ENCODE peak calls at places on chromosomes 3 and 15, in five cellular contexts. One of them, this sample, is unnamed.

GRCh38 chr3:52809821-52810377 is 15.3 kb downstream of the ITIH3 start:
- DNase-seq in heart left ventricle: no peak
- DNase-seq in uterus: no peak
- DNase-seq in WTC11: no peak
- DNase-seq in astrocyte of the spinal cord: no peak
- DNase-seq in this sample: no peak

GRCh38 chr15:80049046-80049445 is 10.4 kb upstream of the ZFAND6 start:
- DNase-seq in astrocyte of the spinal cord: no peak
- DNase-seq in uterus: no peak
- DNase-seq in heart left ventricle: no peak
- DNase-seq in WTC11: no peak
- DNase-seq in this sample: no peak

GRCh38 chr15:83288381-83288801 is 3.9 kb upstream of the BNC1 start:
- DNase-seq in heart left ventricle: no peak
- DNase-seq in astrocyte of the spinal cord: no peak
- DNase-seq in WTC11: peak
- DNase-seq in uterus: no peak
- DNase-seq in this sample: no peak

GRCh38 chr15:40942337-40942854 is 10.9 kb upstream of the CHAC1 start:
- DNase-seq in uterus: no peak
- DNase-seq in heart left ventricle: peak
- DNase-seq in astrocyte of the spinal cord: no peak
- DNase-seq in WTC11: no peak
- DNase-seq in this sample: peak

GRCh38 chr3:190319660-190320059 is 2.6 kb downstream of the CLDN1 start:
- DNase-seq in astrocyte of the spinal cord: no peak
- DNase-seq in uterus: no peak
- DNase-seq in WTC11: no peak
- DNase-seq in heart left ventricle: no peak
- DNase-seq in this sample: no peak

GRCh38 chr3:180358179-180358578 is 243.8 kb upstream of the TTC14 start:
- DNase-seq in astrocyte of the spinal cord: peak
- DNase-seq in WTC11: no peak
- DNase-seq in uterus: no peak
- DNase-seq in heart left ventricle: no peak
- DNase-seq in this sample: peak

GRCh38 chr3:188946837-188947236 is 224.9 kb upstream of the TPRG1 start:
- DNase-seq in heart left ventricle: no peak
- DNase-seq in astrocyte of the spinal cord: no peak
- DNase-seq in WTC11: no peak
- DNase-seq in uterus: peak
- DNase-seq in this sample: no peak

GRCh38 chr3:38117748-38118420 is 19.0 kb downstream of the ACAA1 start:
- DNase-seq in heart left ventricle: peak
- DNase-seq in uterus: peak
- DNase-seq in WTC11: peak
- DNase-seq in astrocyte of the spinal cord: peak
- DNase-seq in this sample: peak

GRCh38 chr3:52558436-52558835 is 22.0 kb downstream of the UQCC5 start:
- DNase-seq in heart left ventricle: no peak
- DNase-seq in uterus: no peak
- DNase-seq in astrocyte of the spinal cord: no peak
- DNase-seq in WTC11: no peak
- DNase-seq in this sample: no peak

GRCh38 chr3:183987014-183987600 is 30.6 kb downstream of the ABCC5 start:
- DNase-seq in heart left ventricle: no peak
- DNase-seq in astrocyte of the spinal cord: no peak
- DNase-seq in uterus: no peak
- DNase-seq in WTC11: no peak
- DNase-seq in this sample: no peak

GRCh38 chr15:35669457-35670045 is 123.6 kb upstream of the DPH6 start:
- DNase-seq in astrocyte of the spinal cord: no peak
- DNase-seq in heart left ventricle: no peak
- DNase-seq in WTC11: no peak
- DNase-seq in uterus: no peak
- DNase-seq in this sample: no peak

GRCh38 chr3:42450567-42450966 is 40.2 kb upstream of the LYZL4 start:
- DNase-seq in astrocyte of the spinal cord: no peak
- DNase-seq in WTC11: no peak
- DNase-seq in heart left ventricle: no peak
- DNase-seq in uterus: no peak
- DNase-seq in this sample: no peak

GRCh38 chr15:39115379-39116057 is 465.4 kb upstream of the THBS1 start:
- DNase-seq in heart left ventricle: no peak
- DNase-seq in astrocyte of the spinal cord: no peak
- DNase-seq in WTC11: no peak
- DNase-seq in uterus: no peak
- DNase-seq in this sample: peak

GRCh38 chr3:12568747-12569146 is 11.9 kb downstream of the MKRN2 start:
- DNase-seq in astrocyte of the spinal cord: no peak
- DNase-seq in uterus: no peak
- DNase-seq in WTC11: no peak
- DNase-seq in heart left ventricle: no peak
- DNase-seq in this sample: no peak

GRCh38 chr3:76442374-76442915 is 597.5 kb upstream of the ROBO2 start:
- DNase-seq in uterus: no peak
- DNase-seq in astrocyte of the spinal cord: no peak
- DNase-seq in WTC11: no peak
- DNase-seq in heart left ventricle: no peak
- DNase-seq in this sample: no peak

GRCh38 chr3:142523921-142524566 is 54.5 kb downstream of the ATR start:
- DNase-seq in astrocyte of the spinal cord: no peak
- DNase-seq in WTC11: no peak
- DNase-seq in heart left ventricle: no peak
- DNase-seq in uterus: no peak
- DNase-seq in this sample: no peak

GRCh38 chr15:49315543-49315942 is 107.5 kb upstream of the FGF7 start:
- DNase-seq in astrocyte of the spinal cord: peak
- DNase-seq in WTC11: no peak
- DNase-seq in uterus: no peak
- DNase-seq in heart left ventricle: no peak
- DNase-seq in this sample: peak

GRCh38 chr3:186172353-186172752 is 63.5 kb upstream of the ETV5 start:
- DNase-seq in heart left ventricle: no peak
- DNase-seq in WTC11: no peak
- DNase-seq in astrocyte of the spinal cord: no peak
- DNase-seq in uterus: no peak
- DNase-seq in this sample: no peak

GRCh38 chr3:13622356-13622755 is 73.4 kb downstream of the FBLN2 start:
- DNase-seq in uterus: no peak
- DNase-seq in heart left ventricle: peak
- DNase-seq in WTC11: no peak
- DNase-seq in astrocyte of the spinal cord: no peak
- DNase-seq in this sample: no peak

GRCh38 chr3:127915115-127915936 is at the start of gene KBTBD12:
- DNase-seq in WTC11: peak
- DNase-seq in astrocyte of the spinal cord: no peak
- DNase-seq in heart left ventricle: peak
- DNase-seq in uterus: peak
- DNase-seq in this sample: no peak

GRCh38 chr15:60079210-60079609 is 75.1 kb downstream of the FOXB1 start:
- DNase-seq in astrocyte of the spinal cord: no peak
- DNase-seq in WTC11: no peak
- DNase-seq in uterus: no peak
- DNase-seq in heart left ventricle: no peak
- DNase-seq in this sample: no peak

GRCh38 chr15:75731248-75732100 is 18.8 kb upstream of the CSPG4 start:
- DNase-seq in uterus: peak
- DNase-seq in heart left ventricle: peak
- DNase-seq in astrocyte of the spinal cord: no peak
- DNase-seq in WTC11: peak
- DNase-seq in this sample: no peak

GRCh38 chr15:98684441-98684840 is 36.1 kb downstream of the IGF1R start:
- DNase-seq in heart left ventricle: no peak
- DNase-seq in WTC11: no peak
- DNase-seq in astrocyte of the spinal cord: peak
- DNase-seq in uterus: no peak
- DNase-seq in this sample: peak

GRCh38 chr15:90208372-90208771 is 7.2 kb downstream of the SEMA4B start:
- DNase-seq in heart left ventricle: no peak
- DNase-seq in uterus: no peak
- DNase-seq in WTC11: no peak
- DNase-seq in astrocyte of the spinal cord: no peak
- DNase-seq in this sample: no peak

GRCh38 chr3:129575987-129576364 is 30.5 kb downstream of the PLXND1 start:
- DNase-seq in astrocyte of the spinal cord: no peak
- DNase-seq in heart left ventricle: no peak
- DNase-seq in uterus: no peak
- DNase-seq in WTC11: no peak
- DNase-seq in this sample: no peak

GRCh38 chr3:181512787-181513186 is 198.9 kb upstream of the SOX2 start:
- DNase-seq in WTC11: no peak
- DNase-seq in astrocyte of the spinal cord: no peak
- DNase-seq in uterus: no peak
- DNase-seq in heart left ventricle: no peak
- DNase-seq in this sample: no peak

GRCh38 chr15:72838311-72838731 is 54.8 kb upstream of the ADPGK start:
- DNase-seq in heart left ventricle: no peak
- DNase-seq in astrocyte of the spinal cord: peak
- DNase-seq in uterus: peak
- DNase-seq in WTC11: no peak
- DNase-seq in this sample: peak

GRCh38 chr15:72835289-72835890 is 51.8 kb upstream of the ADPGK start:
- DNase-seq in uterus: no peak
- DNase-seq in astrocyte of the spinal cord: no peak
- DNase-seq in WTC11: peak
- DNase-seq in heart left ventricle: no peak
- DNase-seq in this sample: peak

DNA sequence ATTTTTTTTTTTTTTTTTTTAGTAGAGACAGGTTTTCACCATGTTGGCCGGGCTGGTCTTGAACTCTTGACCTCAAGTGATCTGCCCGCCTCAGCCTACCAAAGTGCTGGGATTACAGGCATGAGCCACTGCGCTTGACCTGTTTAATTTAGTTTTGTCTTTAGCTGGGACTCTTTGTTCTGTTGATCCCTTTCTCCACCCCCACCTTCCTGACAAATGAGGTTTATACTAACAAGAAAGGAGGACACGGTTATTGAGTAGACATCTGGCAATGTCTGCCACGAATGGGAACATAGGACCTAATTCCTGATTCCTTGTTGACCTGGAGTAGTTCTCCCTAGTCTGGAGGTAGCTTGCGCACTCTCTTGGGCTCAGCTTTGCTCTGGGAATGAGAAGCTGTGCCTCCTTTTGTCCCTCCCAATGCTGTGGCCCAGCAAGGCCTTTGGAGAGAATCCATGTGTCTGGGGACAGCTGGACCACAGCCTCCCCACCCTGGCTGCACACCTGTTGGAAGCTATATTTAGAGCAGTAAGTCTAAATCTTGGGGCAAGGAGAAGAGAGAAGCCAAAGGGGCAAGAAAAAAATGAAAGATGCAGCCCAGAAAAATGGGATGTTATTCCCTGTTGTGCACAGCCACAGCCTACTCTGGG is 53.2 kb upstream of the ADPGK start:
- DNase-seq in heart left ventricle: no peak
- DNase-seq in astrocyte of the spinal cord: no peak
- DNase-seq in uterus: no peak
- DNase-seq in WTC11: no peak
- DNase-seq in this sample: no peak
- TF ChIP-seq CTCF in heart left ventricle: no peak
- TF ChIP-seq CTCF in astrocyte of the spinal cord: no peak
- TF ChIP-seq CTCF in uterus: no peak
- TF ChIP-seq CTCF in WTC11: no peak
- TF ChIP-seq CTCF in this sample: no peak

GRCh38 chr3:31431322-31431721 is 101.4 kb upstream of the STT3B start:
- DNase-seq in WTC11: no peak
- DNase-seq in heart left ventricle: no peak
- DNase-seq in astrocyte of the spinal cord: no peak
- DNase-seq in uterus: no peak
- DNase-seq in this sample: no peak
- TF ChIP-seq CTCF in WTC11: no peak
- TF ChIP-seq CTCF in heart left ventricle: no peak
- TF ChIP-seq CTCF in astrocyte of the spinal cord: no peak
- TF ChIP-seq CTCF in uterus: no peak
- TF ChIP-seq CTCF in this sample: no peak

DNA sequence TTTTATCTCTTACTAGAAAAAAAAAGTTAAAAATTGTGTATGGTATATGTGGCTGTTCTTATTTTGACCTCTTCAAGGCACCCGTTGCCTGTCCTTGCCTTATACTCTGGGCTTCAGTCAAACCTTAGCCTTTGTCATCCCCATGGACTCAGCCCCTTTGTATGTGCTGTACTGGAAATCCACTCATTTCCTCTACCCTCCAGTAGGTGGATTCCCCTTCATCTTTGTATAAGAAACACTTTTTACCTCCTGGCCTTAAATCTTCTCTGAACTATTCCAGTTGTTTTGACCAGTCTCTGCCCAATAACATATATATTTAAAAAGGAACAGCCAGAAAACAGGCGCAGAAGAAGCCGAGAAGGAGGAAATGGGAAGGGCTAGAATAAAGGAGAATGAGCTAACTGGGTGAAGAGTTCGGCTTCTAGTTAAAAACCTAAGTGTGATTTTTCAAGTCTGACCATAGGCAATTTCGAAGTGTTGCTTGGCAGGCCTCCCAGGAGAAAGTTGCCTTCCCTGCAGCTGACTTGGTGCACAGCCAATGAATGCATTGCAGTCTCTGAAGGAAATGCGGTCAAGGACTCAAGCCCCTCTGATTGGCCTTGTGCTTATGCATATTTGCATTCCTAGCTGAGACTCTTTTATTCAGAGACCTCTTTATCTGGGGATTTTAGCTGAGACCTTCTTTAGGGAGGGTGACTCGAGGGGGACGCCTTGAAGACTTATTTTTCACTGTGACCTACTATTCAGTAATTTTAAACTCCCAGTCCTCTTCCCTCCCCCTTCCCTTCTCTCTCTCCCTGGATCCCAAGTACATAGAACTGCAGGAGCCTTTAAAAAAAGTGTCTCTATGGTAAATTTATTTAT is 277.4 kb downstream of the ROBO1 start:
- DNase-seq in heart left ventricle: no peak
- DNase-seq in astrocyte of the spinal cord: peak
- DNase-seq in uterus: peak
- DNase-seq in WTC11: peak
- DNase-seq in this sample: peak
- TF ChIP-seq CTCF in heart left ventricle: no peak
- TF ChIP-seq CTCF in astrocyte of the spinal cord: peak
- TF ChIP-seq CTCF in uterus: no peak
- TF ChIP-seq CTCF in WTC11: no peak
- TF ChIP-seq CTCF in this sample: peak

GRCh38 chr3:61674595-61674994 is 113.2 kb downstream of the PTPRG start:
- DNase-seq in astrocyte of the spinal cord: no peak
- DNase-seq in WTC11: no peak
- DNase-seq in uterus: no peak
- DNase-seq in heart left ventricle: no peak
- DNase-seq in this sample: no peak

GRCh38 chr3:61681636-61682035 is 120.3 kb downstream of the PTPRG start:
- DNase-seq in heart left ventricle: no peak
- DNase-seq in WTC11: no peak
- DNase-seq in astrocyte of the spinal cord: no peak
- DNase-seq in uterus: no peak
- DNase-seq in this sample: no peak

GRCh38 chr3:61680617-61681016 is 119.2 kb downstream of the PTPRG start:
- DNase-seq in uterus: no peak
- DNase-seq in astrocyte of the spinal cord: no peak
- DNase-seq in heart left ventricle: no peak
- DNase-seq in WTC11: no peak
- DNase-seq in this sample: no peak

GRCh38 chr3:61682671-61683408 is 121.5 kb downstream of the PTPRG start:
- DNase-seq in WTC11: no peak
- DNase-seq in heart left ventricle: no peak
- DNase-seq in astrocyte of the spinal cord: peak
- DNase-seq in uterus: no peak
- DNase-seq in this sample: no peak

GRCh38 chr3:61679103-61679502 is 117.7 kb downstream of the PTPRG start:
- DNase-seq in uterus: no peak
- DNase-seq in astrocyte of the spinal cord: no peak
- DNase-seq in WTC11: no peak
- DNase-seq in heart left ventricle: no peak
- DNase-seq in this sample: no peak
- TF ChIP-seq CTCF in uterus: no peak
- TF ChIP-seq CTCF in astrocyte of the spinal cord: no peak
- TF ChIP-seq CTCF in WTC11: no peak
- TF ChIP-seq CTCF in heart left ventricle: no peak
- TF ChIP-seq CTCF in this sample: no peak